ENCODE peak calls at places on chromosomes 2 and 18, in six cellular contexts. One of them, this sample, is unnamed.

GRCh38 chr2:102154364-102154763 is 11.8 kb downstream of the IL1R1 start:
- DNase-seq in sigmoid colon: no peak
- DNase-seq in K562: no peak
- DNase-seq in suprapubic skin: no peak
- DNase-seq in transverse colon: no peak
- DNase-seq in A549: no peak
- DNase-seq in this sample: no peak

GRCh38 chr2:95018301-95018700 is 7.2 kb upstream of the MAL start:
- DNase-seq in sigmoid colon: no peak
- DNase-seq in K562: no peak
- DNase-seq in suprapubic skin: no peak
- DNase-seq in transverse colon: no peak
- DNase-seq in A549: no peak
- DNase-seq in this sample: no peak

GRCh38 chr18:21612125-21613100 is at the start of gene SNRPD1:
- DNase-seq in sigmoid colon: peak; percentile 89
- DNase-seq in K562: peak; percentile 95
- DNase-seq in suprapubic skin: peak; percentile 89
- DNase-seq in transverse colon: peak; percentile 91
- DNase-seq in A549: peak; percentile 92
- DNase-seq in this sample: peak; percentile 90

GRCh38 chr2:10254373-10255188 is 48.1 kb upstream of the HPCAL1 start:
- DNase-seq in sigmoid colon: peak; percentile 33
- DNase-seq in K562: peak; percentile 87
- DNase-seq in suprapubic skin: no peak
- DNase-seq in transverse colon: no peak
- DNase-seq in A549: peak; percentile 39
- DNase-seq in this sample: no peak

GRCh38 chr2:164186596-164186995 is 434.7 kb downstream of the GRB14 start:
- DNase-seq in sigmoid colon: no peak
- DNase-seq in K562: no peak
- DNase-seq in suprapubic skin: no peak
- DNase-seq in transverse colon: no peak
- DNase-seq in A549: no peak
- DNase-seq in this sample: no peak

GRCh38 chr2:44707945-44708645 is 233.4 kb upstream of the SIX3 start:
- DNase-seq in sigmoid colon: no peak
- DNase-seq in K562: no peak
- DNase-seq in suprapubic skin: no peak
- DNase-seq in transverse colon: no peak
- DNase-seq in A549: no peak
- DNase-seq in this sample: no peak

GRCh38 chr18:26480897-26481795 is 67.2 kb downstream of the KCTD1 start:
- DNase-seq in sigmoid colon: no peak
- DNase-seq in K562: no peak
- DNase-seq in suprapubic skin: no peak
- DNase-seq in transverse colon: no peak
- DNase-seq in A549: peak; percentile 95
- DNase-seq in this sample: no peak

GRCh38 chr2:151337643-151338042 is 19.7 kb upstream of the TNFAIP6 start:
- DNase-seq in sigmoid colon: no peak
- DNase-seq in K562: no peak
- DNase-seq in suprapubic skin: no peak
- DNase-seq in transverse colon: no peak
- DNase-seq in A549: no peak
- DNase-seq in this sample: no peak

GRCh38 chr2:3605013-3605961 is 10.4 kb downstream of the COLEC11 start:
- DNase-seq in sigmoid colon: peak; percentile 62
- DNase-seq in K562: peak; percentile 87
- DNase-seq in suprapubic skin: peak; percentile 68
- DNase-seq in transverse colon: no peak
- DNase-seq in A549: peak; percentile 99
- DNase-seq in this sample: no peak

GRCh38 chr2:20135631-20136050 is 84.2 kb upstream of the LAPTM4A start:
- DNase-seq in sigmoid colon: peak; percentile 72
- DNase-seq in K562: peak; percentile 72
- DNase-seq in suprapubic skin: peak; percentile 76
- DNase-seq in transverse colon: peak; percentile 78
- DNase-seq in A549: peak; percentile 75
- DNase-seq in this sample: peak; percentile 85

GRCh38 chr2:240451108-240451611 is 15.7 kb downstream of the GPC1 start:
- DNase-seq in sigmoid colon: peak; percentile 67
- DNase-seq in K562: no peak
- DNase-seq in suprapubic skin: no peak
- DNase-seq in transverse colon: no peak
- DNase-seq in A549: no peak
- DNase-seq in this sample: no peak

GRCh38 chr18:63831080-63831788 is 56.0 kb downstream of the SERPINB7 start:
- DNase-seq in sigmoid colon: no peak
- DNase-seq in K562: no peak
- DNase-seq in suprapubic skin: no peak
- DNase-seq in transverse colon: no peak
- DNase-seq in A549: no peak
- DNase-seq in this sample: no peak

GRCh38 chr18:24397131-24397693 is 412 bp downstream of the OSBPL1A start:
- DNase-seq in sigmoid colon: peak; percentile 86
- DNase-seq in K562: no peak
- DNase-seq in suprapubic skin: peak; percentile 80
- DNase-seq in transverse colon: peak; percentile 67
- DNase-seq in A549: peak; percentile 68
- DNase-seq in this sample: peak; percentile 44

GRCh38 chr18:23494992-23495391 is 8.3 kb upstream of the RMC1 start:
- DNase-seq in sigmoid colon: no peak
- DNase-seq in K562: no peak
- DNase-seq in suprapubic skin: no peak
- DNase-seq in transverse colon: no peak
- DNase-seq in A549: no peak
- DNase-seq in this sample: no peak

GRCh38 chr2:238974510-238975166 is 126.8 kb downstream of the TWIST2 start:
- DNase-seq in sigmoid colon: peak; percentile 77
- DNase-seq in K562: no peak
- DNase-seq in suprapubic skin: no peak
- DNase-seq in transverse colon: no peak
- DNase-seq in A549: peak; percentile 80
- DNase-seq in this sample: no peak

GRCh38 chr2:42504364-42505230 is 10.8 kb upstream of the KCNG3 start:
- DNase-seq in sigmoid colon: peak; percentile 37
- DNase-seq in K562: no peak
- DNase-seq in suprapubic skin: no peak
- DNase-seq in transverse colon: no peak
- DNase-seq in A549: no peak
- DNase-seq in this sample: no peak

GRCh38 chr2:69985684-69986083 is 24.3 kb upstream of the ASPRV1 start:
- DNase-seq in sigmoid colon: no peak
- DNase-seq in K562: no peak
- DNase-seq in suprapubic skin: no peak
- DNase-seq in transverse colon: peak; percentile 19
- DNase-seq in A549: no peak
- DNase-seq in this sample: peak; percentile 41

GRCh38 chr2:222982010-222982908 is 69.7 kb upstream of the KCNE4 start:
- DNase-seq in sigmoid colon: peak; percentile 79
- DNase-seq in K562: peak; percentile 56
- DNase-seq in suprapubic skin: no peak
- DNase-seq in transverse colon: peak; percentile 18
- DNase-seq in A549: peak; percentile 84
- DNase-seq in this sample: peak; percentile 56

GRCh38 chr2:45046786-45047185 is 37.5 kb upstream of the SIX2 start:
- DNase-seq in sigmoid colon: no peak
- DNase-seq in K562: no peak
- DNase-seq in suprapubic skin: no peak
- DNase-seq in transverse colon: no peak
- DNase-seq in A549: no peak
- DNase-seq in this sample: no peak

GRCh38 chr2:119439574-119440500 is 8.2 kb downstream of the TMEM37 start:
- DNase-seq in sigmoid colon: no peak
- DNase-seq in K562: no peak
- DNase-seq in suprapubic skin: no peak
- DNase-seq in transverse colon: no peak
- DNase-seq in A549: no peak
- DNase-seq in this sample: peak; percentile 64

GRCh38 chr2:52613064-52613463 is 1154.5 kb upstream of the CHAC2 start:
- DNase-seq in sigmoid colon: no peak
- DNase-seq in K562: no peak
- DNase-seq in suprapubic skin: no peak
- DNase-seq in transverse colon: no peak
- DNase-seq in A549: peak; percentile 12
- DNase-seq in this sample: no peak

GRCh38 chr2:55014962-55015939 is 35.0 kb downstream of the RTN4 start:
- DNase-seq in sigmoid colon: peak; percentile 69
- DNase-seq in K562: peak; percentile 61
- DNase-seq in suprapubic skin: no peak
- DNase-seq in transverse colon: peak; percentile 69
- DNase-seq in A549: peak; percentile 89
- DNase-seq in this sample: peak; percentile 59

GRCh38 chr2:234335676-234336228 is 161.1 kb downstream of the ARL4C start:
- DNase-seq in sigmoid colon: peak; percentile 95
- DNase-seq in K562: no peak
- DNase-seq in suprapubic skin: peak; percentile 93
- DNase-seq in transverse colon: peak; percentile 73
- DNase-seq in A549: peak; percentile 21
- DNase-seq in this sample: peak; percentile 32

GRCh38 chr2:21270658-21271057 is 146.9 kb downstream of the TDRD15 start:
- DNase-seq in sigmoid colon: peak; percentile 86
- DNase-seq in K562: no peak
- DNase-seq in suprapubic skin: no peak
- DNase-seq in transverse colon: no peak
- DNase-seq in A549: no peak
- DNase-seq in this sample: no peak

GRCh38 chr2:239893236-239893515 is 132.0 kb downstream of the NDUFA10 start:
- DNase-seq in sigmoid colon: no peak
- DNase-seq in K562: no peak
- DNase-seq in suprapubic skin: no peak
- DNase-seq in transverse colon: no peak
- DNase-seq in A549: no peak
- DNase-seq in this sample: no peak

GRCh38 chr2:128425731-128426620 is 107.3 kb upstream of the HS6ST1 start:
- DNase-seq in sigmoid colon: peak; percentile 57
- DNase-seq in K562: no peak
- DNase-seq in suprapubic skin: peak; percentile 60
- DNase-seq in transverse colon: no peak
- DNase-seq in A549: peak; percentile 45
- DNase-seq in this sample: no peak

GRCh38 chr2:13474538-13474937 is 757.8 kb downstream of the TRIB2 start:
- DNase-seq in sigmoid colon: no peak
- DNase-seq in K562: no peak
- DNase-seq in suprapubic skin: no peak
- DNase-seq in transverse colon: no peak
- DNase-seq in A549: no peak
- DNase-seq in this sample: no peak

DNA sequence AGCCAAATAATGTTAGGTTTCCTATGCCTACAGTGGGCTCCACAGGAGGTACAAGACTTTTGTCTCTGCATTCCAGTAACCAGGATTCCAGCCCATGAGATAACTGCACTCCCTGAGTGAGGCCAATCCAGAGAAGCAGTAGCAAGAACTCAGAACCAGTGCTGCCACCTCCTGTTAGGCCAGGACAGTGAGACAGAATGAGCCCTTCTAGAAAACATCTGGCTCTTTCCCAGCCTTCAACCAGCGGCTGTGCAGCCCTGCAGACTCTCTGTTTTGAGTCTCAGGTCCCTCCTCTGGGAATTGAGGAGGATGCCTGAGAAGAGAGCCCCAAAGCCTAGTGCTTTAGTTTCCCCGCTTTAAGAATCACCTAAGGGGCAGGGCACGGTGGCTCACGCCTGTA is 44.2 kb downstream of the ARID5A start:
- DNase-seq in sigmoid colon: no peak
- DNase-seq in K562: peak; percentile 47
- DNase-seq in suprapubic skin: no peak
- DNase-seq in transverse colon: no peak
- DNase-seq in A549: peak; percentile 46
- DNase-seq in this sample: no peak
- TF ChIP-seq CTCF in sigmoid colon: no peak
- TF ChIP-seq CTCF in K562: peak; percentile 55
- TF ChIP-seq CTCF in suprapubic skin: no peak
- TF ChIP-seq CTCF in transverse colon: no peak
- TF ChIP-seq CTCF in A549: peak; percentile 44
- TF ChIP-seq CTCF in this sample: no peak

GRCh38 chr2:27707462-27708256 is 44.0 kb downstream of the SLC4A1AP start:
- DNase-seq in sigmoid colon: no peak
- DNase-seq in K562: no peak
- DNase-seq in suprapubic skin: no peak
- DNase-seq in transverse colon: no peak
- DNase-seq in A549: no peak
- DNase-seq in this sample: no peak
- TF ChIP-seq EP300 in sigmoid colon: no peak
- TF ChIP-seq EP300 in K562: no peak
- TF ChIP-seq EP300 in suprapubic skin: peak; percentile 36
- TF ChIP-seq EP300 in transverse colon: no peak
- TF ChIP-seq EP300 in A549: no peak
- TF ChIP-seq EP300 in this sample: no peak

GRCh38 chr2:199465390-199465789 is 7.7 kb upstream of the SATB2 start:
- DNase-seq in sigmoid colon: no peak
- DNase-seq in K562: no peak
- DNase-seq in suprapubic skin: no peak
- DNase-seq in transverse colon: no peak
- DNase-seq in A549: no peak
- DNase-seq in this sample: no peak

GRCh38 chr2:199464614-199465352 is 7.0 kb upstream of the SATB2 start:
- DNase-seq in sigmoid colon: no peak
- DNase-seq in K562: no peak
- DNase-seq in suprapubic skin: no peak
- DNase-seq in transverse colon: peak; percentile 44
- DNase-seq in A549: no peak
- DNase-seq in this sample: no peak

GRCh38 chr2:199462167-199462976 is 4.6 kb upstream of the SATB2 start:
- DNase-seq in sigmoid colon: no peak
- DNase-seq in K562: no peak
- DNase-seq in suprapubic skin: peak; percentile 79
- DNase-seq in transverse colon: no peak
- DNase-seq in A549: no peak
- DNase-seq in this sample: no peak

GRCh38 chr2:199463000-199463692 is 5.4 kb upstream of the SATB2 start:
- DNase-seq in sigmoid colon: peak; percentile 70
- DNase-seq in K562: no peak
- DNase-seq in suprapubic skin: peak; percentile 84
- DNase-seq in transverse colon: peak; percentile 90
- DNase-seq in A549: peak; percentile 75
- DNase-seq in this sample: peak; percentile 71

GRCh38 chr2:199463708-199464613 is 6.2 kb upstream of the SATB2 start:
- DNase-seq in sigmoid colon: no peak
- DNase-seq in K562: no peak
- DNase-seq in suprapubic skin: peak; percentile 82
- DNase-seq in transverse colon: peak; percentile 62
- DNase-seq in A549: no peak
- DNase-seq in this sample: no peak
- TF ChIP-seq CTCF in sigmoid colon: no peak
- TF ChIP-seq CTCF in K562: no peak
- TF ChIP-seq CTCF in suprapubic skin: no peak
- TF ChIP-seq CTCF in transverse colon: no peak
- TF ChIP-seq CTCF in A549: peak; percentile 18
- TF ChIP-seq CTCF in this sample: no peak

DNA sequence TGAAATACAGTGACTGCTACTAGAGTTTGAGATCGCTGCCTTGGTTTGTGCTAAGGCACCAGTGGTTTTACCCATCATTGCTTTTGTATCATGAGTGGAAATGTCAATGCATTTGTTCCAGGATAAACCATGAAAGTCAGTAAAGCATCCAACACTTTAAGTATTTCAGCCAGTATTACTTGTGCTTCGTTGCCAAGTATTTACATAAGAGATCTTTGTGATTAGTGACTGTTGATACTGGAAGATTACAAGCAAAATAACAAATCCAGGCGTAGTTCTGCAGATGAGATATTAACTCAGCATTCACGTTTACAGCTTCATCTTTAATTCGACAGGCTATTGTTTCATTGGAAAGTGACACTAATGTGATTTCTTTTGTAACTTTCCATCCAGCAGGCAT is 90.3 kb upstream of the B3GNT7 start:
- DNase-seq in sigmoid colon: no peak
- DNase-seq in K562: no peak
- DNase-seq in suprapubic skin: no peak
- DNase-seq in transverse colon: no peak
- DNase-seq in A549: no peak
- DNase-seq in this sample: no peak
- TF ChIP-seq EP300 in sigmoid colon: no peak
- TF ChIP-seq EP300 in K562: no peak
- TF ChIP-seq EP300 in suprapubic skin: no peak
- TF ChIP-seq EP300 in transverse colon: no peak
- TF ChIP-seq EP300 in A549: no peak
- TF ChIP-seq EP300 in this sample: no peak

This sample was measured in stomach.